ENCODE peak calls at places on chromosomes 3 and 15, in seven cellular contexts. W is astrocyte of the cerebellum, C is esophagus squamous epithelium, I is choroid plexus epithelial cell, Z is non-pigmented ciliary epithelial cell, U is occipital lobe, Y is frontal cortex. A is an unnamed sample.

GRCh38 chr3:12553921-12554391 is 2.9 kb upstream of the MKRN2 start:
- DNase-seq in W (no peak), Y (no peak), I (peak), U (peak), Z (no peak), C (no peak), A (no peak)

GRCh38 chr3:18046531-18046930 is 304.1 kb upstream of the TBC1D5 start:
- DNase-seq in U (no peak), W (no peak), Y (no peak), I (no peak), C (no peak), Z (no peak), A (no peak)

GRCh38 chr3:186869253-186870235 is 27.0 kb downstream of the ADIPOQ start:
- DNase-seq in Z (no peak), I (peak), U (no peak), W (peak), C (no peak), Y (no peak), A (no peak)

GRCh38 chr15:51382787-51383186 is 41.3 kb downstream of the GLDN start:
- DNase-seq in Z (no peak), I (peak), W (peak), C (no peak), Y (no peak), U (no peak), A (no peak)

GRCh38 chr3:61884794-61885193 is 323.4 kb downstream of the PTPRG start:
- DNase-seq in I (no peak), W (no peak), Y (no peak), U (no peak), Z (no peak), C (no peak), A (no peak)

GRCh38 chr3:58521917-58522680 is 14.9 kb downstream of the ACOX2 start:
- DNase-seq in C (no peak), Y (no peak), I (no peak), W (no peak), Z (no peak), U (peak), A (no peak)

GRCh38 chr3:34189133-34189532 is 390.7 kb downstream of the PDCD6IP start:
- DNase-seq in W (no peak), C (no peak), Z (no peak), Y (no peak), I (no peak), U (no peak), A (no peak)

GRCh38 chr15:81170504-81170903 is 26.2 kb upstream of the IL16 start:
- DNase-seq in W (no peak), C (no peak), Z (no peak), I (no peak), Y (no peak), U (no peak), A (no peak)

GRCh38 chr3:153096611-153097200 is 65.3 kb upstream of the RAP2B start:
- DNase-seq in Y (no peak), I (no peak), W (no peak), Z (no peak), C (no peak), U (no peak), A (no peak)

GRCh38 chr3:58021072-58021959 is 13.1 kb downstream of the FLNB start:
- DNase-seq in Y (no peak), I (no peak), Z (no peak), W (no peak), C (no peak), U (no peak), A (no peak)

A was measured in CD8-positive, alpha-beta memory T cell.